ENCODE peak calls at places on chromosomes 12 and 14, in five cellular contexts. A is heart left ventricle, K is cardiac muscle cell, F is PC-9, U is endothelial cell of umbilical vein. R is an unnamed sample.

GRCh38 chr12:59839514-59839913 is 243.7 kb downstream of the SLC16A7 start:
- DNase-seq in A (no peak), K (no peak), F (no peak), U (peak; percentile 98), R (no peak)

GRCh38 chr12:52187206-52187605 is 4.6 kb downstream of the KRT80 start:
- DNase-seq in A (no peak), K (no peak), F (no peak), U (no peak), R (no peak)

GRCh38 chr12:94609917-94610443 is 40.4 kb downstream of the TMCC3 start:
- DNase-seq in A (no peak), K (no peak), F (no peak), U (no peak), R (no peak)

GRCh38 chr12:19706936-19707335 is 267.6 kb downstream of the AEBP2 start:
- DNase-seq in A (no peak), K (no peak), F (no peak), U (no peak), R (no peak)

GRCh38 chr12:87618199-87618598 is 411.0 kb downstream of the C12orf50 start:
- DNase-seq in A (no peak), K (no peak), F (no peak), U (no peak), R (no peak)

GRCh38 chr12:62552906-62553556 is 86.4 kb downstream of the MON2 start:
- DNase-seq in A (no peak), K (no peak), F (no peak), U (no peak), R (no peak)

GRCh38 chr14:102923920-102924486 is 1.5 kb downstream of the AMN start:
- DNase-seq in A (no peak), K (no peak), F (no peak), U (no peak), R (no peak)

GRCh38 chr12:21848192-21848591 is 73.7 kb upstream of the KCNJ8 start:
- DNase-seq in A (no peak), K (no peak), F (no peak), U (no peak), R (no peak)

GRCh38 chr14:74038015-74038859 is 19.1 kb downstream of the BBOF1 start:
- DNase-seq in A (no peak), K (peak; percentile 53), F (peak; percentile 66), U (peak; percentile 76), R (no peak)

GRCh38 chr14:77023001-77023996 is 5.2 kb downstream of the IRF2BPL start:
- DNase-seq in A (no peak), K (peak; percentile 59), F (peak; percentile 61), U (peak; percentile 28), R (no peak)

GRCh38 chr12:55019784-55020183 is at the start of gene NEUROD4:
- DNase-seq in A (peak; percentile 61), K (peak; percentile 93), F (no peak), U (peak; percentile 54), R (peak; percentile 95)

GRCh38 chr14:95463173-95463901 is 53.1 kb downstream of the SYNE3 start:
- DNase-seq in A (no peak), K (no peak), F (no peak), U (peak; percentile 86), R (no peak)

GRCh38 chr12:72273499-72273837 is 1.3 kb downstream of the TRHDE start:
- DNase-seq in A (no peak), K (no peak), F (no peak), U (no peak), R (no peak)

GRCh38 chr14:61470261-61470953 is 149.0 kb downstream of the PRKCH start:
- DNase-seq in A (no peak), K (no peak), F (peak; percentile 67), U (peak; percentile 82), R (no peak)

GRCh38 chr12:96395236-96395635 is 5.0 kb downstream of the CDK17 start:
- DNase-seq in A (no peak), K (no peak), F (no peak), U (peak; percentile 17), R (no peak)

GRCh38 chr14:79451601-79452000 is 759.7 kb downstream of the DIO2 start:
- DNase-seq in A (no peak), K (no peak), F (no peak), U (no peak), R (peak; percentile 67)
- H3K9me3 ChIP-seq in A (no peaks in the 10 kb centered on the region), K (no peaks in the 10 kb centered on the region), F (no peaks in the 10 kb centered on the region), U (no peaks in the 10 kb centered on the region), R (no peaks in the 10 kb centered on the region)

GRCh38 chr12:2640709-2641108 is 154.1 kb upstream of the FKBP4 start:
- DNase-seq in A (peak; percentile 81), K (no peak), F (peak; percentile 41), U (peak; percentile 93), R (no peak)

GRCh38 chr12:2639020-2639298 is 155.8 kb upstream of the FKBP4 start:
- DNase-seq in A (no peak), K (no peak), F (no peak), U (no peak), R (no peak)

GRCh38 chr12:2641761-2642160 is 153.0 kb upstream of the FKBP4 start:
- DNase-seq in A (no peak), K (no peak), F (no peak), U (no peak), R (no peak)

GRCh38 chr12:2641209-2641608 is 153.6 kb upstream of the FKBP4 start:
- DNase-seq in A (no peak), K (no peak), F (no peak), U (peak; percentile 78), R (peak; percentile 48)

GRCh38 chr12:2640281-2640680 is 154.5 kb upstream of the FKBP4 start:
- DNase-seq in A (no peak), K (no peak), F (no peak), U (no peak), R (no peak)
- H3K27ac ChIP-seq in A (peak overlapping the region; percentile 31), K (no peak overlapping the region), F (no peak overlapping the region), U (peak overlapping the region; percentile 88), R (no peak overlapping the region)

GRCh38 chr14:99753225-99754140 is 39.7 kb upstream of the EML1 start:
- DNase-seq in A (no peak), K (no peak), F (no peak), U (peak; percentile 35), R (peak; percentile 58)
- H3K9me3 ChIP-seq in A (no peaks in the 10 kb centered on the region), K (no peaks in the 10 kb centered on the region), F (no peaks in the 10 kb centered on the region), U (no peaks in the 10 kb centered on the region), R (no peaks in the 10 kb centered on the region)

DNA sequence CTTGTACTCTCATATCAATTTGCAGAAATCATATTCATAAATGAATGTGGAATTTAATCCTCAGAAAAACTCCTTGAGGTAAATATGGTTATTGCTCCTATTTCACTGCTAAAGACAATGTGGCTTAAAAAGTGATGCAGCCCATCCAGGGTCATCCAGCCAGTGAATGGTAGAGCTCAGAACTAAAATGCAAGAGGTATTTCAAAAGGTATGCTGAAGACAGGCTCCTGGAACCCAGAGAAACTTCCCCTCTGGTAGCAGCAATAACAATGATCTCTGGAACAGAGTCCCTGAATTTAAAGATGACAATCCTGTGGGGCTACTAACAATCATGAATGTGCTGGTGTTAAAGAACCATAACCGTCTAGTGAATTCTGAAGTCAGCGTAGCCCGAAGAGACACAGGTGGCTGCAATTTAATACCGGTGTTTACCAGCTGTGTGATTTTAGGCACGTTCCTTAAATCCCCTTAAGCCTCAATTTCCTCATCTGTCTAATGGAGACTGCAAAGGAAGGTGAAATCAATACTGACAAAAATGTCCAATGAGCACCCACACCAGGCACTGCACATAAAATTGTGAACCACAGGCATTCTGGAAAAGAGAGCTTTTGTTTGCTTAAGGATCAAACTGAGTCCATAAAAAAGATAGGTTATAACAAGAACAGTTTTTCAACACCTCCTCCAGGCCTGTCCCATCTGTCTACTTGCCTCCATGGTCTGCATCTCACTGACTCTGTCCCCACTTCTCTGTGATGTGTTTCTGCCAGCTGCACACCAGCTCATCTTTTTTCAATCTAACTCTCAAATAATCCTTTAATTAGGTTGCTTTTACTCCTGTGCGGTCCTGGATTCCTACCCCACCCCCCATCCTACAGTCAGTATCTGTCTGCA is 10.5 kb downstream of the TM7SF3 start:
- DNase-seq in A (no peak), K (no peak), F (no peak), U (no peak), R (peak; percentile 86)
- H3K27ac ChIP-seq in A (no peak overlapping the region), K (no peak overlapping the region), F (no peak overlapping the region), U (no peak overlapping the region), R (peak overlapping the region; percentile 71)

GRCh38 chr14:105880616-105881015 is 354.2 kb downstream of the TMEM121 start:
- DNase-seq in A (no peak), K (no peak), F (no peak), U (no peak), R (peak; percentile 2)

GRCh38 chr14:105883066-105884005 is 357.0 kb downstream of the TMEM121 start:
- DNase-seq in A (peak; percentile 57), K (no peak), F (no peak), U (no peak), R (peak; percentile 2)

GRCh38 chr14:105884808-105885281 is 358.5 kb downstream of the TMEM121 start:
- DNase-seq in A (peak; percentile 45), K (no peak), F (no peak), U (no peak), R (peak; percentile 4)

GRCh38 chr14:105881021-105881930 is 354.9 kb downstream of the TMEM121 start:
- DNase-seq in A (peak; percentile 51), K (no peak), F (no peak), U (no peak), R (peak; percentile 2)

GRCh38 chr14:105882626-105883025 is 356.2 kb downstream of the TMEM121 start:
- DNase-seq in A (peak; percentile 42), K (no peak), F (no peak), U (no peak), R (peak; percentile 1)
- H3K9me3 ChIP-seq in A (no peaks in the 10 kb centered on the region), K (no peaks in the 10 kb centered on the region), F (no peaks in the 10 kb centered on the region), U (peaks cover 2% of the 10 kb centered on the region), R (peaks cover under 1% of the 10 kb centered on the region)

GRCh38 chr12:57239587-57240068 is 10.1 kb downstream of the SHMT2 start:
- DNase-seq in A (no peak), K (no peak), F (no peak), U (no peak), R (no peak)

GRCh38 chr12:57242329-57242690 is 8.7 kb downstream of the STAC3 start:
- DNase-seq in A (peak; percentile 79), K (no peak), F (no peak), U (no peak), R (no peak)

GRCh38 chr12:57241556-57242310 is 9.3 kb downstream of the STAC3 start:
- DNase-seq in A (no peak), K (no peak), F (no peak), U (no peak), R (no peak)

GRCh38 chr12:57240069-57240921 is 10.7 kb downstream of the STAC3 start:
- DNase-seq in A (peak; percentile 68), K (peak; percentile 41), F (no peak), U (no peak), R (peak; percentile 69)

DNA sequence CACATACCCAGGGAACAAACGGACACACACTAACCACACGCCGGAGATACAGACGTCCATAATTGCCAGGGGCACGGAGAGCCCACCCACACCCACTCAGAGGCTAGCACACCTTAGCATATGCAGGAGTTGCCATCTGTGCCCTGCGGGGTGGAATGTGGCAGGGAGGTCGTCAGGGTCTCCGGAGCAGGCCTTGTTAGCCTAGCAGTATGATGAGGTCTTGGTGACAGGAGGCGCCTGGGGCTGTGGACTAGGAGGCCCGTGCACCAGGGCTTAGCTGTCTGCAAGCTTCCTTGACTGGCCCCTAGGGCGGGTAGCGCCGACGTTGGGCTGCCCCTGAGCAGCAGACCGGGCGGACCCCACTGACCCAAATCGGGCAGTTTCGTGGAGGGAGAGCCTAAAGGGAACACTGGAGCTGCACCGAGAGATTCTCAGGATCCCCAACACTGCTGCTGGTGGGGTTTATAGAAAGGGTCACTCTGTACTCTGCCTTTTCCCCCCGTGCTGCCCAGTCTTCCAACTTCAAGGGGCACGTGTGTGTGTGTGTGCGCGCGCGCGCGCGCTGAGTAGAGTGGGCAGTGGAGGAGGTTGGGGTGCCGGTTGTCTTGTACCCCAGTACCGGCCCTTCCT is 9.9 kb downstream of the STAC3 start:
- DNase-seq in A (peak; percentile 61), K (no peak), F (no peak), U (no peak), R (peak; percentile 70)
- H3K27ac ChIP-seq in A (no peak overlapping the region), K (no peak overlapping the region), F (no peak overlapping the region), U (no peak overlapping the region), R (peak overlapping the region; percentile 83)

GRCh38 chr14:106508216-106508615 is 981.8 kb downstream of the TMEM121 start:
- DNase-seq in A (no peak), K (no peak), F (no peak), U (no peak), R (no peak)
- H3K9me3 ChIP-seq in A (no peaks in the 10 kb centered on the region), K (no peaks in the 10 kb centered on the region), F (no peaks in the 10 kb centered on the region), U (peaks cover 6% of the 10 kb centered on the region), R (no peaks in the 10 kb centered on the region)